ENCODE peak calls at places on chromosomes 3 and 15, in five cellular contexts. One of them, this sample, is unnamed.

GRCh38 chr3:50267280-50267913 is 1.6 kb upstream of the SEMA3B start:
- DNase-seq in transverse colon: peak
- DNase-seq in adrenal gland: no peak
- DNase-seq in GM12891: no peak
- DNase-seq in body of pancreas: peak
- DNase-seq in this sample: no peak

GRCh38 chr3:126607214-126607908 is 47.6 kb downstream of the TXNRD3 start:
- DNase-seq in transverse colon: no peak
- DNase-seq in body of pancreas: no peak
- DNase-seq in GM12891: no peak
- DNase-seq in adrenal gland: no peak
- DNase-seq in this sample: peak

GRCh38 chr3:186414735-186415419 is 52.8 kb upstream of the DGKG start:
- DNase-seq in GM12891: no peak
- DNase-seq in body of pancreas: peak
- DNase-seq in transverse colon: peak
- DNase-seq in adrenal gland: peak
- DNase-seq in this sample: peak

GRCh38 chr3:63097396-63097795 is 180.7 kb upstream of the SYNPR start:
- DNase-seq in transverse colon: no peak
- DNase-seq in adrenal gland: no peak
- DNase-seq in GM12891: no peak
- DNase-seq in body of pancreas: no peak
- DNase-seq in this sample: no peak

GRCh38 chr3:72633534-72633933 is 214.7 kb downstream of the SHQ1 start:
- DNase-seq in GM12891: no peak
- DNase-seq in transverse colon: no peak
- DNase-seq in adrenal gland: no peak
- DNase-seq in body of pancreas: no peak
- DNase-seq in this sample: no peak

GRCh38 chr3:38022301-38022700 is 7.1 kb downstream of the PLCD1 start:
- DNase-seq in transverse colon: peak
- DNase-seq in adrenal gland: no peak
- DNase-seq in body of pancreas: no peak
- DNase-seq in GM12891: no peak
- DNase-seq in this sample: no peak

GRCh38 chr3:123080864-123081562 is 14.2 kb downstream of the PDIA5 start:
- DNase-seq in body of pancreas: no peak
- DNase-seq in adrenal gland: no peak
- DNase-seq in transverse colon: no peak
- DNase-seq in GM12891: no peak
- DNase-seq in this sample: no peak

GRCh38 chr3:18349197-18349798 is 75.8 kb downstream of the SATB1 start:
- DNase-seq in body of pancreas: no peak
- DNase-seq in GM12891: no peak
- DNase-seq in transverse colon: no peak
- DNase-seq in adrenal gland: no peak
- DNase-seq in this sample: no peak

GRCh38 chr3:43638594-43639447 is 17.0 kb upstream of the ANO10 start:
- DNase-seq in GM12891: no peak
- DNase-seq in transverse colon: peak
- DNase-seq in body of pancreas: peak
- DNase-seq in adrenal gland: no peak
- DNase-seq in this sample: peak

GRCh38 chr3:111301238-111301798 is 229.7 kb downstream of the NECTIN3 start:
- DNase-seq in adrenal gland: no peak
- DNase-seq in GM12891: no peak
- DNase-seq in body of pancreas: no peak
- DNase-seq in transverse colon: no peak
- DNase-seq in this sample: no peak

GRCh38 chr3:21142949-21143348 is 608.1 kb downstream of the ZNF385D start:
- DNase-seq in adrenal gland: no peak
- DNase-seq in GM12891: no peak
- DNase-seq in body of pancreas: no peak
- DNase-seq in transverse colon: no peak
- DNase-seq in this sample: no peak

GRCh38 chr15:52678468-52679231 is 538 bp downstream of the ATOSA start:
- DNase-seq in adrenal gland: peak
- DNase-seq in transverse colon: peak
- DNase-seq in body of pancreas: peak
- DNase-seq in GM12891: no peak
- DNase-seq in this sample: peak

GRCh38 chr15:70197318-70197944 is 99.7 kb upstream of the TLE3 start:
- DNase-seq in body of pancreas: no peak
- DNase-seq in transverse colon: no peak
- DNase-seq in GM12891: no peak
- DNase-seq in adrenal gland: no peak
- DNase-seq in this sample: no peak

GRCh38 chr3:126284258-126284904 is 72.8 kb downstream of the KLF15 start:
- DNase-seq in transverse colon: no peak
- DNase-seq in body of pancreas: peak
- DNase-seq in adrenal gland: no peak
- DNase-seq in GM12891: no peak
- DNase-seq in this sample: no peak

GRCh38 chr15:32029862-32030781 is at the start of gene CHRNA7:
- DNase-seq in body of pancreas: peak
- DNase-seq in adrenal gland: peak
- DNase-seq in GM12891: peak
- DNase-seq in transverse colon: peak
- DNase-seq in this sample: peak

GRCh38 chr3:180311242-180311641 is 274.5 kb upstream of the PEX5L start:
- DNase-seq in GM12891: no peak
- DNase-seq in adrenal gland: no peak
- DNase-seq in body of pancreas: no peak
- DNase-seq in transverse colon: no peak
- DNase-seq in this sample: no peak

GRCh38 chr3:180306691-180307090 is 270.0 kb upstream of the PEX5L start:
- DNase-seq in adrenal gland: no peak
- DNase-seq in body of pancreas: peak
- DNase-seq in transverse colon: no peak
- DNase-seq in GM12891: no peak
- DNase-seq in this sample: peak

GRCh38 chr3:180306155-180306554 is 269.4 kb upstream of the PEX5L start:
- DNase-seq in body of pancreas: no peak
- DNase-seq in adrenal gland: no peak
- DNase-seq in GM12891: no peak
- DNase-seq in transverse colon: no peak
- DNase-seq in this sample: no peak
- TF ChIP-seq POLR2A in body of pancreas: no peak
- TF ChIP-seq POLR2A in adrenal gland: no peak
- TF ChIP-seq POLR2A in GM12891: no peak
- TF ChIP-seq POLR2A in transverse colon: no peak
- TF ChIP-seq POLR2A in this sample: no peak

GRCh38 chr3:152470893-152471292 is 202.2 kb downstream of the MBNL1 start:
- DNase-seq in body of pancreas: no peak
- DNase-seq in adrenal gland: no peak
- DNase-seq in transverse colon: no peak
- DNase-seq in GM12891: no peak
- DNase-seq in this sample: no peak
- TF ChIP-seq POLR2A in body of pancreas: no peak
- TF ChIP-seq POLR2A in adrenal gland: no peak
- TF ChIP-seq POLR2A in transverse colon: no peak
- TF ChIP-seq POLR2A in GM12891: peak
- TF ChIP-seq POLR2A in this sample: no peak

GRCh38 chr15:89328398-89329254 is 6.0 kb downstream of the POLG start:
- DNase-seq in transverse colon: no peak
- DNase-seq in body of pancreas: no peak
- DNase-seq in GM12891: no peak
- DNase-seq in adrenal gland: peak
- DNase-seq in this sample: no peak
- TF ChIP-seq POLR2A in transverse colon: no peak
- TF ChIP-seq POLR2A in body of pancreas: no peak
- TF ChIP-seq POLR2A in GM12891: no peak
- TF ChIP-seq POLR2A in adrenal gland: no peak
- TF ChIP-seq POLR2A in this sample: no peak

GRCh38 chr3:4981688-4982494 is 2.7 kb downstream of the BHLHE40 start:
- DNase-seq in adrenal gland: peak
- DNase-seq in GM12891: no peak
- DNase-seq in transverse colon: no peak
- DNase-seq in body of pancreas: peak
- DNase-seq in this sample: no peak

GRCh38 chr3:4982773-4983738 is 3.8 kb downstream of the BHLHE40 start:
- DNase-seq in adrenal gland: peak
- DNase-seq in GM12891: no peak
- DNase-seq in body of pancreas: peak
- DNase-seq in transverse colon: no peak
- DNase-seq in this sample: no peak

GRCh38 chr3:4985330-4986174 is 6.3 kb downstream of the BHLHE40 start:
- DNase-seq in GM12891: no peak
- DNase-seq in adrenal gland: peak
- DNase-seq in body of pancreas: peak
- DNase-seq in transverse colon: no peak
- DNase-seq in this sample: no peak

GRCh38 chr3:4984511-4984864 is 5.3 kb downstream of the BHLHE40 start:
- DNase-seq in transverse colon: no peak
- DNase-seq in adrenal gland: no peak
- DNase-seq in GM12891: no peak
- DNase-seq in body of pancreas: no peak
- DNase-seq in this sample: no peak

DNA sequence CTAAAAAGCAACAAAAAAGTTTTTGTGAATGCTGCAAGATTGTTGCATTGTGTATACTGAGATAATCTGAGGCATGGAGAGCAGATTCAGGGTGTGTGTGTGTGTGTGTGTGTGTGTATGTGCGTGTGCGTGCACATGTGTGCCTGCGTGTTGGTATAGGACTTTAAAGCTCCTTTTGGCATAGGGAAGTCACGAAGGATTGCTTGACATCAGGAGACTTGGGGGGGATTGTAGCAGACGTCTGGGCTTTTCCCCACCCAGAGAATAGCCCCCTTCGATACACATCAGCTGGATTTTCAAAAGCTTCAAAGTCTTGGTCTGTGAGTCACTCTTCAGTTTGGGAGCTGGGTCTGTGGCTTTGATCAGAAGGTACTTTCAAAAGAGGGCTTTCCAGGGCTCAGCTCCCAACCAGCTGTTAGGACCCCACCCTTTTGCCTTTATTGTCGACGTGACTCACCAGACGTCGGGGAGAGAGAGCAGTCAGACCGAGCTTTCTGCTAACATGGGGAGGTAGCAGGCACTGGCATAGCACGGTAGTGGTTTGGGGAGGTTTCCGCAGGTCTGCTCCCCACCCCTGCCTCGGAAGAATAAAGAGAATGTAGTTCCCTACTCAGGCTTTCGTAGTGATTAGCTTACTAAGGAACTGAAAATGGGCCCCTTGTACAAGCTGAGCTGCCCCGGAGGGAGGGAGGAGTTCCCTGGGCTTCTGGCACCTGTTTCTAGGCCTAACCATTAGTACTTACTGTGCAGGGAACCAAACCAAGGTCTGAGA is 4.7 kb downstream of the BHLHE40 start:
- DNase-seq in adrenal gland: peak
- DNase-seq in body of pancreas: peak
- DNase-seq in transverse colon: peak
- DNase-seq in GM12891: peak
- DNase-seq in this sample: no peak
- TF ChIP-seq POLR2A in adrenal gland: no peak
- TF ChIP-seq POLR2A in body of pancreas: peak
- TF ChIP-seq POLR2A in transverse colon: peak
- TF ChIP-seq POLR2A in GM12891: peak
- TF ChIP-seq POLR2A in this sample: no peak

GRCh38 chr15:63918901-63919348 is 85.2 kb upstream of the HERC1 start:
- DNase-seq in transverse colon: no peak
- DNase-seq in GM12891: no peak
- DNase-seq in body of pancreas: no peak
- DNase-seq in adrenal gland: no peak
- DNase-seq in this sample: no peak
- TF ChIP-seq POLR2A in transverse colon: no peak
- TF ChIP-seq POLR2A in GM12891: no peak
- TF ChIP-seq POLR2A in body of pancreas: no peak
- TF ChIP-seq POLR2A in adrenal gland: no peak
- TF ChIP-seq POLR2A in this sample: no peak

DNA sequence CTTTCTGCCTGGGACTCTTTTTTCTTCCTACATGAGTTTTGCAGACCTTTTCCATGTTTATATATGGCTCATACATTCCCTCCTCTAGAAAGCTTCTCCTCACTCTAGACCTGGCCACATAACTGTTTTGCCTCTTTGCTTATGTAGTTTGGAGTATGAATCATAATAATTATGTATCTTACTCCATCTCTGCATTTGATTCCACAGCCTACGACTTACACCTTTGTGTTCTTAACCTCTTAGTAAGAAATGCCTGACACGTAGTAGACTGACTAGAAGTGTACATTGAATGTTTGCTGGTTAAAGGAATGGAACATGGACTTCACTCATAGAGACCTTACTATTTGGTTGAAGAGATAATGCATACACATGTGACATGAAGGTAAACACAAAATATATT is 56.4 kb downstream of the MBNL1 start:
- DNase-seq in GM12891: no peak
- DNase-seq in adrenal gland: no peak
- DNase-seq in body of pancreas: no peak
- DNase-seq in transverse colon: no peak
- DNase-seq in this sample: no peak
- TF ChIP-seq POLR2A in GM12891: no peak
- TF ChIP-seq POLR2A in adrenal gland: no peak
- TF ChIP-seq POLR2A in body of pancreas: no peak
- TF ChIP-seq POLR2A in transverse colon: no peak
- TF ChIP-seq POLR2A in this sample: no peak